ENCODE peak calls at places on chromosomes 16 and 17, in seven cellular contexts. W is cardiac fibroblast; N is heart left ventricle; K is GM20000; O is stimulated activated CD4-positive, alpha-beta T cell treated with anti-CD3 and anti-CD28 coated beads, Interleukin-15, amount 100 ng/mL, for 1 hour; M is colonic mucosa; C is ELR. H is an unnamed sample.

GRCh38 chr17:75588546-75589016 is 981 bp downstream of the MYO15B start:
- DNase-seq in W (no peak), K (peak; percentile 55), N (peak; percentile 82), M (no peak), O (no peak), C (no peak), H (no peak)

GRCh38 chr17:40329981-40330794 is 21.2 kb downstream of the RARA start:
- DNase-seq in W (no peak), C (no peak), O (no peak), K (no peak), M (no peak), N (peak; percentile 85), H (no peak)

GRCh38 chr16:19583665-19584300 is 28.3 kb downstream of the VPS35L start:
- DNase-seq in O (no peak), W (peak; percentile 76), M (peak; percentile 40), K (no peak), N (no peak), C (peak; percentile 61), H (peak; percentile 58)

GRCh38 chr16:66167564-66168291 is 198.8 kb upstream of the CDH5 start:
- DNase-seq in W (peak; percentile 98), K (no peak), N (no peak), M (no peak), O (no peak), C (no peak), H (peak; percentile 63)

GRCh38 chr17:55366020-55366481 is 55.6 kb downstream of the MMD start:
- DNase-seq in C (no peak), K (no peak), M (no peak), W (no peak), O (no peak), N (no peak), H (no peak)

GRCh38 chr16:8848231-8848938 is 20.4 kb downstream of the CARHSP1 start:
- DNase-seq in N (no peak), W (no peak), M (no peak), K (no peak), O (no peak), C (no peak), H (no peak)

GRCh38 chr17:55390364-55390977 is 31.2 kb downstream of the MMD start:
- DNase-seq in N (no peak), W (no peak), K (no peak), C (no peak), M (no peak), O (no peak), H (no peak)

GRCh38 chr17:6165806-6166205 is 95.6 kb downstream of the WSCD1 start:
- DNase-seq in W (no peak), N (no peak), O (no peak), C (no peak), K (no peak), M (no peak), H (no peak)

GRCh38 chr17:57379237-57380054 is 123.1 kb downstream of the MSI2 start:
- DNase-seq in C (no peak), M (no peak), N (no peak), K (no peak), W (peak; percentile 77), O (no peak), H (peak; percentile 58)

GRCh38 chr17:63082273-63082861 is 116.3 kb downstream of the TANC2 start:
- DNase-seq in N (no peak), C (peak; percentile 60), W (peak; percentile 76), M (no peak), O (no peak), K (no peak), H (peak; percentile 36)

GRCh38 chr17:77741109-77741508 is 217.4 kb upstream of the TNRC6C start:
- DNase-seq in K (no peak), M (peak; percentile 33), W (no peak), C (peak; percentile 6), N (no peak), O (no peak), H (no peak)

GRCh38 chr17:43791589-43791988 is 11.4 kb downstream of the CFAP97D1 start:
- DNase-seq in M (no peak), K (no peak), N (no peak), O (no peak), W (peak; percentile 59), C (peak; percentile 86), H (peak; percentile 61)

GRCh38 chr17:80704381-80704819 is 159.8 kb downstream of the RPTOR start:
- DNase-seq in K (no peak), M (no peak), C (peak; percentile 41), N (no peak), W (no peak), O (no peak), H (peak; percentile 43)

GRCh38 chr17:76485569-76485968 is 15.7 kb downstream of the RHBDF2 start:
- DNase-seq in K (no peak), O (no peak), W (no peak), C (peak; percentile 54), N (no peak), M (no peak), H (no peak)

GRCh38 chr17:37312137-37312923 is 63.5 kb upstream of the C17orf78 start:
- DNase-seq in K (no peak), M (no peak), C (no peak), O (no peak), W (no peak), N (no peak), H (no peak)

GRCh38 chr16:69105501-69106361 is at the start of gene HAS3:
- DNase-seq in W (peak; percentile 74), N (no peak), C (peak; percentile 68), O (no peak), K (peak; percentile 84), M (peak; percentile 63), H (peak; percentile 65)

GRCh38 chr16:27461483-27462171 is 59.7 kb downstream of the IL21R start:
- DNase-seq in O (no peak), W (peak; percentile 13), C (no peak), M (no peak), N (peak; percentile 39), K (no peak), H (peak; percentile 37)

GRCh38 chr17:55004484-55004883 is 35.9 kb downstream of the STXBP4 start:
- DNase-seq in N (no peak), C (no peak), O (no peak), K (no peak), W (no peak), M (no peak), H (no peak)

H was measured in fibroblast of lung.